ENCODE peak calls at places on chromosome 14, in seven cellular contexts. Y is germinal center; Q is CD8-positive, alpha-beta T cell; K is HCEC 1CT; Z is retina; L is tibial nerve; R is AG08395. B is an unnamed sample.
A peak's percentile ranks its signal among the peaks of the same experiment; 100 is the strongest.

GRCh38 chr14:21991130-21991529 is 317.5 kb upstream of the OR4E1 start:
- DNase-seq in Q (no peak), R (no peak), Y (no peak), Z (no peak), K (no peak), L (no peak), B (no peak)

GRCh38 chr14:97456958-97457357 is 659.8 kb downstream of the VRK1 start:
- DNase-seq in Q (peak; percentile 50), Y (no peak), R (peak; percentile 14), L (no peak), K (no peak), Z (no peak), B (no peak)

GRCh38 chr14:102316048-102316745 is 3.3 kb upstream of the ZNF839 start:
- DNase-seq in Q (no peak), Y (no peak), R (no peak), K (peak; percentile 57), Z (no peak), L (peak; percentile 70), B (no peak)

GRCh38 chr14:54189358-54190354 is 207.2 kb upstream of the CDKN3 start:
- DNase-seq in Q (no peak), Y (no peak), Z (no peak), R (peak; percentile 62), K (peak; percentile 76), L (no peak), B (no peak)

GRCh38 chr14:102028733-102029132 is 58.1 kb downstream of the HSP90AA1 start:
- DNase-seq in R (peak; percentile 80), K (peak; percentile 73), Q (no peak), L (no peak), Z (no peak), Y (no peak), B (no peak)

GRCh38 chr14:103329421-103330347 is 4.4 kb upstream of the EIF5 start:
- DNase-seq in R (no peak), L (peak; percentile 57), Z (no peak), Q (no peak), K (peak; percentile 26), Y (no peak), B (no peak)

GRCh38 chr14:55212611-55213010 is 21.2 kb upstream of the DLGAP5 start:
- DNase-seq in L (no peak), Q (no peak), Y (no peak), K (no peak), R (no peak), Z (no peak), B (no peak)

GRCh38 chr14:65866906-65867305 is 454.4 kb downstream of the FUT8 start:
- DNase-seq in L (no peak), K (no peak), Z (no peak), R (no peak), Q (no peak), Y (no peak), B (no peak)

GRCh38 chr14:103126873-103127304 is 3.6 kb downstream of the TNFAIP2 start:
- DNase-seq in L (no peak), Z (peak; percentile 76), Y (no peak), R (no peak), Q (no peak), K (no peak), B (no peak)

GRCh38 chr14:92135269-92135668 is 13.5 kb downstream of the CPSF2 start:
- DNase-seq in L (no peak), Q (no peak), R (peak; percentile 34), Z (peak; percentile 6), K (peak; percentile 54), Y (peak; percentile 10), B (no peak)

B was measured in esophagus muscularis mucosa.